ENCODE peak calls at places on chromosomes 16 and 17, in four cellular contexts. V is WTC11, T is K562, Y is SK-N-SH. R is an unnamed sample.

GRCh38 chr16:86068722-86069121 is 169.8 kb downstream of the IRF8 start:
- DNase-seq in Y (no peak), V (no peak), T (no peak), R (no peak)

GRCh38 chr16:70661534-70661917 is 15.2 kb downstream of the IL34 start:
- DNase-seq in V (no peak), Y (peak), T (no peak), R (no peak)

GRCh38 chr17:36142806-36143205 is 33.6 kb downstream of the TBC1D3B start:
- DNase-seq in Y (no peak), T (no peak), V (no peak), R (no peak)

GRCh38 chr16:12749076-12749475 is 54.6 kb downstream of the CPPED1 start:
- DNase-seq in T (no peak), Y (no peak), V (no peak), R (no peak)

GRCh38 chr16:85637808-85638186 is 24.7 kb downstream of the GSE1 start:
- DNase-seq in V (no peak), T (no peak), Y (no peak), R (no peak)

GRCh38 chr17:31533546-31534155 is 142.2 kb downstream of the RAB11FIP4 start:
- DNase-seq in T (peak), Y (peak), V (peak), R (peak)

GRCh38 chr17:77609553-77610517 is 348.7 kb upstream of the TNRC6C start:
- DNase-seq in V (no peak), T (peak), Y (no peak), R (peak)

GRCh38 chr17:58082341-58082869 is 814 bp upstream of the DYNLL2 start:
- DNase-seq in V (peak), Y (no peak), T (peak), R (no peak)

GRCh38 chr17:58517378-58517927 is 3.0 kb upstream of the MTMR4 start:
- DNase-seq in T (no peak), V (no peak), Y (no peak), R (no peak)

GRCh38 chr17:17258011-17258410 is 21.0 kb upstream of the FLCN start:
- DNase-seq in T (no peak), V (no peak), Y (no peak), R (no peak)

GRCh38 chr17:199195-199604 is 17.8 kb upstream of the DOC2B start:
- DNase-seq in V (no peak), T (no peak), Y (no peak), R (no peak)

GRCh38 chr17:77445030-77445907 is 304.5 kb downstream of the SEC14L1 start:
- DNase-seq in Y (no peak), V (no peak), T (no peak), R (no peak)

GRCh38 chr17:74770498-74771318 is 5.4 kb downstream of the NAT9 start:
- DNase-seq in Y (peak), V (peak), T (peak), R (no peak)

GRCh38 chr17:29581583-29582253 is 7.7 kb downstream of the GIT1 start:
- DNase-seq in V (no peak), Y (peak), T (no peak), R (no peak)

GRCh38 chr16:51133130-51133529 is 17.9 kb downstream of the SALL1 start:
- DNase-seq in T (no peak), V (peak), Y (no peak), R (peak)

GRCh38 chr16:59591480-59591879 is 857.4 kb upstream of the GOT2 start:
- DNase-seq in T (no peak), Y (no peak), V (no peak), R (no peak)

GRCh38 chr16:20901441-20902112 is 1.0 kb downstream of the LYRM1 start:
- DNase-seq in Y (peak), T (peak), V (peak), R (no peak)

DNA sequence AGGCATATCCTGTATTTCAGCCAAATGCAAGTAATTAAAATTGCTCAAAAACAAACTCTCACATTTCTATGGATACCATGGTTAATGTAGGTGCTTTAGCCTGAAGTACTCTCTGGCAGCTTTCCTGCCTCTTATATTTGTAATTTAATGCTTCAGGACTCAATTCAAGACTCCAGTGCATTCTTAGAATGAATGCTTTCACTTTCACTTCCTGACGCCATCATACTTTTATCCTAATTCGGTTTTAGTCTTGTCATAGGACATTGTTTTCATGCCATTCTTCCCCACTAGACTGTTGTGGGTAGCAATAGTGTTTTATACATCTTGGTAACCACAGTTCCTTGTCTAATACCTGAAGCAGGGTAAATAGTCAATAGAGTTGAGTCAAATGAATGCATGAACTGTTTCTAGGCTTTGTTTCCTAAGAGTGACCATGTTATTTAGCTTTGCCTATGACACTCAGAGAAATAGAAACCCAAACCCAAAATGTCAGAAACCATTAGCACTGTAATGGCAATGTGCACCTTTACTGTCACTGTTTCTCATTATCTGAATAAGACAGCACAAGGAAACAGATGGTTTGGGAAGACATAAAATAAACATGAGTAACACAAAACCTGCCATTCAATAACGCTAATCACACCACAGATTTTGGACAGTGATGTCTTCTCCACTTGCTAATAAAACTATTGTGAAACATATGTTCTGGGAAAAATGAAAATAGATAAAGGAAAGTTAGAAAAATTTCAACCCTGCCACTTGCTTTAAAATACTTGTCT is 705.4 kb downstream of the CDH11 start:
- DNase-seq in V (no peak), Y (no peak), T (no peak), R (no peak)
- TF ChIP-seq TEAD4 in V (no peak), Y (no peak), T (no peak), R (no peak)

GRCh38 chr16:77823067-77823466 is 34.7 kb downstream of the VAT1L start:
- DNase-seq in V (no peak), T (no peak), Y (no peak), R (no peak)

GRCh38 chr16:77825196-77825595 is 36.8 kb downstream of the VAT1L start:
- DNase-seq in Y (no peak), T (no peak), V (no peak), R (no peak)

GRCh38 chr16:77820340-77820739 is 32.0 kb downstream of the VAT1L start:
- DNase-seq in Y (no peak), T (no peak), V (no peak), R (no peak)

GRCh38 chr16:77822656-77823055 is 34.3 kb downstream of the VAT1L start:
- DNase-seq in Y (no peak), T (no peak), V (no peak), R (no peak)
- TF ChIP-seq TEAD4 in Y (no peak), T (no peak), V (no peak), R (no peak)

GRCh38 chr17:4960279-4960922 is 7.2 kb downstream of the SPAG7 start:
- DNase-seq in T (peak), Y (no peak), V (no peak), R (no peak)
- TF ChIP-seq TEAD4 in T (no peak), Y (no peak), V (no peak), R (no peak)

GRCh38 chr17:82103588-82104451 is 5.8 kb upstream of the FASN start:
- DNase-seq in T (peak), V (peak), Y (no peak), R (no peak)

GRCh38 chr17:82101301-82101715 is 3.3 kb upstream of the FASN start:
- DNase-seq in V (no peak), Y (peak), T (no peak), R (no peak)

GRCh38 chr17:82098939-82099765 is 1.1 kb upstream of the FASN start:
- DNase-seq in Y (no peak), T (no peak), V (no peak), R (no peak)

GRCh38 chr17:82100502-82101298 is 2.7 kb upstream of the FASN start:
- DNase-seq in V (no peak), T (no peak), Y (no peak), R (no peak)

GRCh38 chr17:82101767-82102679 is 4.0 kb upstream of the FASN start:
- DNase-seq in T (no peak), V (no peak), Y (no peak), R (no peak)
- TF ChIP-seq TEAD4 in T (no peak), V (no peak), Y (no peak), R (no peak)

R was measured in H1.